ENCODE peak calls at places on chromosomes 4 and X, in six cellular contexts. Q is WTC11, W is K562, I is A549, F is HepG2, P is H1. D is an unnamed sample.

GRCh38 chrX:905828-906566 is 275.4 kb downstream of the SHOX start:
- DNase-seq in Q (no peak), W (no peak), I (no peak), F (no peak), P (no peak), D (no peak)

GRCh38 chr4:169906104-169906503 is 120.1 kb downstream of the MFAP3L start:
- DNase-seq in Q (no peak), W (no peak), I (peak), F (peak), P (no peak), D (no peak)

GRCh38 chrX:7091923-7092322 is 55.6 kb upstream of the STS start:
- DNase-seq in Q (no peak), W (no peak), I (no peak), F (no peak), P (no peak), D (no peak)

GRCh38 chrX:68989865-68990606 is 161.2 kb downstream of the EFNB1 start:
- DNase-seq in Q (peak), W (no peak), I (no peak), F (no peak), P (peak), D (peak)

GRCh38 chrX:133776072-133776471 is 209.3 kb downstream of the GPC3 start:
- DNase-seq in Q (peak), W (peak), I (peak), F (no peak), P (peak), D (peak)

GRCh38 chr4:184282251-184282713 is 64.6 kb upstream of the ENPP6 start:
- DNase-seq in Q (peak), W (no peak), I (no peak), F (peak), P (no peak), D (no peak)

GRCh38 chrX:71666240-71667223 is 814 bp upstream of the LOC101059915 start:
- DNase-seq in Q (no peak), W (peak), I (peak), F (no peak), P (no peak), D (no peak)

GRCh38 chr4:136651932-136652331 is 880.4 kb downstream of the PCDH18 start:
- DNase-seq in Q (no peak), W (no peak), I (no peak), F (no peak), P (no peak), D (peak)

GRCh38 chr4:127141857-127142256 is 490.9 kb upstream of the INTU start:
- DNase-seq in Q (no peak), W (no peak), I (no peak), F (no peak), P (no peak), D (no peak)

GRCh38 chr4:48902266-48902665 is 4.3 kb downstream of the OCIAD2 start:
- DNase-seq in Q (no peak), W (no peak), I (peak), F (no peak), P (no peak), D (no peak)

GRCh38 chrX:10121787-10122186 is 35.0 kb upstream of the CLCN4 start:
- DNase-seq in Q (no peak), W (no peak), I (no peak), F (no peak), P (no peak), D (no peak)

GRCh38 chr4:154622598-154622997 is 10.1 kb upstream of the FGG start:
- DNase-seq in Q (no peak), W (peak), I (peak), F (peak), P (no peak), D (peak)

GRCh38 chr4:89161841-89162240 is 50.5 kb downstream of the TIGD2 start:
- DNase-seq in Q (no peak), W (no peak), I (no peak), F (no peak), P (no peak), D (no peak)

DNA sequence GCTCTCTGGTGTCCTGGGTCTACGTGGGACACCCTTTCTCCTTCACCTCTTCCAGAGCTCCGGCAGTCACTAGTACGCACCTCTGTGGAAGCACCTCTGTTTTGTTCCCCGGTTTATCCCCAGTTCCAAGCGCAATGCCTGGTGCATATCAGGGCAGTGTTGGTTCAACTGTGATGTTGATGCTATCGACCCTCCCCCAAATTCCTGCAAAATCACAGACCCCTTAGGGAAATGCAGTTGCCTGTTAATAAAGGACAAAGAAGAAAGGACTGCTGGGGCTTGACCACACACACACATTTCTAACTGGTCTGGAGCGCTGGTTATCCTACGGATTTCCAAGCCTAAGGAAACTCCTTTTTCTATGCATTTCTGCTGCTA is 513 bp upstream of the NMU start:
- DNase-seq in Q (peak), W (peak), I (no peak), F (no peak), P (peak), D (no peak)
- TF ChIP-seq JUN in Q (no peak), W (no peak), I (no peak), F (no peak), P (no peak), D (no peak)

GRCh38 chr4:139875456-139875855 is 209.8 kb downstream of the MGST2 start:
- DNase-seq in Q (peak), W (no peak), I (no peak), F (no peak), P (no peak), D (no peak)

GRCh38 chr4:139876328-139876941 is 210.8 kb downstream of the MGST2 start:
- DNase-seq in Q (no peak), W (no peak), I (no peak), F (no peak), P (no peak), D (no peak)

GRCh38 chr4:139869810-139870209 is 204.2 kb downstream of the MGST2 start:
- DNase-seq in Q (no peak), W (no peak), I (no peak), F (no peak), P (no peak), D (no peak)

GRCh38 chr4:139873111-139873866 is 207.7 kb downstream of the MGST2 start:
- DNase-seq in Q (no peak), W (no peak), I (no peak), F (no peak), P (no peak), D (no peak)

GRCh38 chr4:139872274-139872673 is 206.7 kb downstream of the MGST2 start:
- DNase-seq in Q (no peak), W (no peak), I (peak), F (peak), P (no peak), D (peak)
- TF ChIP-seq JUN in Q (no peak), W (no peak), I (no peak), F (no peak), P (no peak), D (peak)

GRCh38 chrX:135324463-135324862 is 15.2 kb downstream of the ETDC start:
- DNase-seq in Q (no peak), W (no peak), I (no peak), F (peak), P (no peak), D (no peak)

GRCh38 chrX:135331525-135331924 is 22.2 kb downstream of the ETDC start:
- DNase-seq in Q (no peak), W (no peak), I (no peak), F (no peak), P (no peak), D (no peak)

GRCh38 chrX:135327299-135327698 is 18.0 kb downstream of the ETDC start:
- DNase-seq in Q (no peak), W (no peak), I (peak), F (no peak), P (no peak), D (peak)

GRCh38 chrX:135330709-135331108 is 21.4 kb downstream of the ETDC start:
- DNase-seq in Q (no peak), W (no peak), I (no peak), F (no peak), P (no peak), D (no peak)

GRCh38 chrX:135328421-135329005 is 19.2 kb downstream of the ETDC start:
- DNase-seq in Q (no peak), W (no peak), I (no peak), F (no peak), P (no peak), D (no peak)
- TF ChIP-seq JUN in Q (no peak), W (no peak), I (no peak), F (no peak), P (no peak), D (no peak)

DNA sequence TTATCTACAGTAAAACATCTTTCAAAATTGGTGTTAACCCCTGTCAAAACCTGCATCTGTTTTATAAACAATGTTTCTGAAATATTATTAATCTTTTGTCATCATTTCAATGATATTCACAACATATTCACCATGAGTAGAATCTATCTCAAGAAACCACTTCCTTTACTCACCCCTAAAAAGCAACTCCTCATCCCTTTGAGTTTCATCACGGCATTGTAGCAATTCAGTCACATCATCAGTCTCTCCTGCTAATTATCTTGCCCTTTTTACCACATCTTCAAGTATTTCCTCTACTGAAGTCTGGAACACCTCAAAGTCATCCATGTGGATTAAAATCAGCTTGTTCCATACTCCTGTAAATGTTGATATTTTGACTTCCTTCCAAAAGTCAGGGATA is 415.3 kb upstream of the TECRL start:
- DNase-seq in Q (no peak), W (no peak), I (no peak), F (no peak), P (no peak), D (no peak)
- TF ChIP-seq JUN in Q (no peak), W (no peak), I (no peak), F (no peak), P (no peak), D (no peak)

DNA sequence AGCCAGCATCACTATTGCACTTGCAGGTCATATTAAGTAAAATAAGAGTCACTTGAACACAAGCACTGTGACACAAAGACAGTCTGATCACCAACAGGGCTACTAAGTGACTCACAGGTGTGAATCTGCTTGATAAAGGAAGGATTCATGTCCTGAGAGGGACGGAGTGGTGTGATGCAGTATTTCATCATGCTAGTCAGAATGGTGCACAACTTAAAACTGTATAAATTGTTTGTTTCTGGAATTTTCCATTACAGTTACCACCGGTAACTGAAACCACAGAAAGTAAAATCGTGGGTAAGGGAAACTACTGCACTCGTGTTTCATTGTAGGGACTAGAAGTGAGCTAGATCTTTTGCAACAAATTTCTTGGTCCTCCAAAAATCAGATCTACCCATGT is 109.7 kb downstream of the ELOVL6 start:
- DNase-seq in Q (no peak), W (peak), I (peak), F (no peak), P (no peak), D (no peak)
- TF ChIP-seq JUN in Q (no peak), W (peak), I (no peak), F (no peak), P (no peak), D (no peak)

GRCh38 chr4:116839826-116840225 is 245.6 kb downstream of the TRAM1L1 start:
- DNase-seq in Q (no peak), W (no peak), I (no peak), F (no peak), P (no peak), D (no peak)
- TF ChIP-seq JUN in Q (no peak), W (no peak), I (no peak), F (no peak), P (no peak), D (no peak)

GRCh38 chrX:147637190-147637589 is 274.5 kb upstream of the FMR1 start:
- DNase-seq in Q (no peak), W (no peak), I (no peak), F (no peak), P (no peak), D (no peak)
- TF ChIP-seq JUN in Q (no peak), W (no peak), I (no peak), F (no peak), P (no peak), D (no peak)